ENCODE peak calls at places on chromosomes 11 and 22, in five cellular contexts. Y, J, Q, W and O are unnamed samples.

GRCh38 chr22:40721266-40721665 is 42.0 kb downstream of the MCHR1 start:
- DNase-seq in Q (no peak), J (no peak), Y (peak), W (no peak), O (peak)

GRCh38 chr22:47564158-47564450 is 801.7 kb downstream of the TBC1D22A start:
- DNase-seq in W (no peak), J (no peak), Q (no peak), Y (no peak), O (no peak)

GRCh38 chr11:3840870-3841425 is at the start of gene RHOG:
- DNase-seq in Y (peak), W (peak), J (peak), Q (peak), O (peak)

GRCh38 chr22:20131856-20132685 is 467 bp downstream of the ZDHHC8 start:
- DNase-seq in Q (peak), Y (peak), J (peak), W (peak), O (no peak)

GRCh38 chr11:46916669-46917108 is 1.7 kb downstream of the LRP4 start:
- DNase-seq in W (peak), Y (peak), Q (peak), J (peak), O (peak)

GRCh38 chr22:26679003-26679629 is 21.7 kb downstream of the MIAT start:
- DNase-seq in W (peak), Q (peak), J (peak), Y (peak), O (peak)

GRCh38 chr22:49482811-49483210 is 344.9 kb downstream of the BRD1 start:
- DNase-seq in W (no peak), J (no peak), Q (no peak), Y (no peak), O (no peak)

GRCh38 chr11:119726585-119727522 is 2.1 kb downstream of the NECTIN1 start:
- DNase-seq in W (no peak), Y (peak), J (no peak), Q (no peak), O (no peak)

GRCh38 chr11:70608568-70609314 is 210.4 kb downstream of the CTTN start:
- DNase-seq in Q (no peak), Y (no peak), J (no peak), W (no peak), O (peak)

GRCh38 chr11:120798854-120799253 is 225.0 kb upstream of the TBCEL start:
- DNase-seq in W (no peak), Q (no peak), J (no peak), Y (no peak), O (peak)

GRCh38 chr22:20036535-20037392 is 15.9 kb downstream of the TANGO2 start:
- DNase-seq in W (no peak), Y (no peak), J (no peak), Q (no peak), O (no peak)

GRCh38 chr11:47688101-47688500 is 27.1 kb downstream of the AGBL2 start:
- DNase-seq in J (no peak), W (no peak), Q (no peak), Y (no peak), O (no peak)

GRCh38 chr11:92322225-92322624 is 97.6 kb downstream of the FAT3 start:
- DNase-seq in Y (no peak), J (no peak), Q (no peak), W (no peak), O (peak)

GRCh38 chr11:9831122-9831521 is 167.2 kb downstream of the SWAP70 start:
- DNase-seq in J (no peak), Q (no peak), W (no peak), Y (no peak), O (no peak)

GRCh38 chr11:95088946-95089619 is 563 bp upstream of the ENDOD1 start:
- DNase-seq in Y (peak), J (peak), Q (no peak), W (no peak), O (no peak)

GRCh38 chr11:31325162-31325561 is 44.4 kb downstream of the DCDC1 start:
- DNase-seq in Y (no peak), J (no peak), Q (no peak), W (no peak), O (peak)

GRCh38 chr11:126791446-126791845 is 209.1 kb downstream of the KIRREL3 start:
- DNase-seq in Y (no peak), Q (no peak), W (no peak), J (no peak), O (no peak)

GRCh38 chr22:26610983-26611382 is 6.8 kb downstream of the CRYBB1 start:
- DNase-seq in J (no peak), Y (no peak), Q (no peak), W (no peak), O (peak)

GRCh38 chr11:1300121-1300520 is 9.3 kb downstream of the TOLLIP start:
- DNase-seq in Y (no peak), Q (no peak), J (no peak), W (no peak), O (no peak)

GRCh38 chr22:39264344-39265116 is 19.7 kb upstream of the PDGFB start:
- DNase-seq in Q (peak), Y (peak), J (no peak), W (peak), O (no peak)

GRCh38 chr11:72483412-72484186 is 49.3 kb upstream of the CLPB start:
- DNase-seq in Y (no peak), Q (peak), J (no peak), W (no peak), O (peak)

GRCh38 chr11:69499946-69500284 is 18.5 kb downstream of the LINC01488 start:
- DNase-seq in Q (no peak), J (no peak), W (no peak), Y (no peak), O (no peak)

GRCh38 chr22:37454857-37455686 is 27.8 kb upstream of the ELFN2 start:
- DNase-seq in J (peak), Q (no peak), Y (peak), W (no peak), O (peak)

GRCh38 chr11:117882539-117882938 is 6.1 kb upstream of the FXYD6 start:
- DNase-seq in J (no peak), W (no peak), Y (peak), Q (no peak), O (no peak)

GRCh38 chr11:60944504-60945294 is 7.3 kb downstream of the SLC15A3 start:
- DNase-seq in J (no peak), Q (no peak), W (no peak), Y (no peak), O (no peak)

GRCh38 chr11:56932572-56933235 is 56.0 kb upstream of the OR5AK2 start:
- DNase-seq in Y (no peak), J (no peak), Q (no peak), W (no peak), O (peak)

GRCh38 chr11:124746621-124747243 is 5.3 kb downstream of the VSIG2 start:
- DNase-seq in J (peak), Q (peak), W (peak), Y (peak), O (peak)

GRCh38 chr11:60765355-60765754 is 8.7 kb downstream of the MS4A15 start:
- DNase-seq in Q (no peak), Y (no peak), J (no peak), W (no peak), O (no peak)

GRCh38 chr11:128904872-128905344 is 13.8 kb downstream of the KCNJ5 start:
- DNase-seq in Y (peak), Q (no peak), J (no peak), W (peak), O (peak)

GRCh38 chr22:36395922-36396321 is 8.2 kb upstream of the MYH9 start:
- DNase-seq in W (no peak), Q (no peak), Y (no peak), J (no peak), O (no peak)

GRCh38 chr11:2453436-2453835 is 8.6 kb downstream of the KCNQ1 start:
- DNase-seq in J (no peak), W (no peak), Y (no peak), Q (no peak), O (no peak)

GRCh38 chr22:42080287-42080686 is 787 bp downstream of the SMDT1 start:
- DNase-seq in W (no peak), J (peak), Y (peak), Q (no peak), O (peak)

DNA sequence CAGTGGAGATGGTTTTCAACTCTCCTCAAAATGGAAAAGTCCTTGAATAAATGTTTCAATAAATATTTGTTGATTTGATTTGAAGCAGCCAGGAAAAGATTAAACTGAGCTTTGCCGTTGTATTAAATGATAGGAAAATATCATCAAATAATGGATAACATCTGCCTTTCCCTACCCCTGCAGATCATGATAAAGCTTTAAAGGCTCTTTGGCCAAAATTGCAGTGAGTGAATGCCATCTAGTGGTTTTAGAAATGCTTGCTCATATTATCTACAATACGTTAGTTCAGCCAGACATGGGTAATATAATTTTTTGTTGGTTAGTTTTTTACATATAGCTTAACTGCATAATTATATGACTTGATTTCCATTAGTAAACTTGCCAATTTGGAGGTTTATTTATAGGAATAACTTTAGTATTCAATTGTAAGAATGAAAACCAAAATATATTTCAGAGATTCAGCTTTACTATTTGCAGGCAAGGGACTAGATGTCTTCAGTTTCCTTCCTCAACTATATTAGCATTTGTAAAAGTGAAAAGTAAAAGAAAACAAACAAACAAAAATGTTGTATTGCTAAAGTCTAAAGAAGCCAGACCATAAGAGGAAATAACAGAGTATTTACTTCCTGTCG is 159.2 kb downstream of the MSANTD4 start:
- DNase-seq in W (no peak), Q (no peak), Y (no peak), J (no peak), O (peak)
- TF ChIP-seq CTCF in W (peak), Q (peak), Y (peak), J (no peak), O (peak)

DNA sequence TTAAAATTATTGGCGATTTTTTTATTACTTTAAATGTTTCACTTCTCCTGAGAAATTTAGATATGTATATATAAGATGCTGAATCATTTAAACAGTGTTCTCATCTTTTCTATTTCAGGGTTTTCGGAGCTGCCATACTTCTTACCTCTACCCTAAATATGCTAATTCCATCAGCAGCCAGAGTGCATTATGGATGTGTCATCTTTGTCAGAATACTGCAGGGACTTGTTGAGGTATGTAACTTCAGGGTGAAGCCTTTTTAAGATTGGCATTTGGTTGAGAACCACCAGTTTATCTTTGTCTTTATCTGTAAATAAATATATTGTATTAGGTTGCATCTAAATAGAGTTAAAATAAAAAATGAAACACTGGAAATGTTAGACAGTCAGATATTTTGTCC is 21.1 kb downstream of the SLC17A6 start:
- DNase-seq in Y (no peak), J (no peak), W (no peak), Q (no peak), O (no peak)
- H3K4me3 ChIP-seq in Y (no peak), J (no peak), W (no peak), Q (no peak), O (no peak)

DNA sequence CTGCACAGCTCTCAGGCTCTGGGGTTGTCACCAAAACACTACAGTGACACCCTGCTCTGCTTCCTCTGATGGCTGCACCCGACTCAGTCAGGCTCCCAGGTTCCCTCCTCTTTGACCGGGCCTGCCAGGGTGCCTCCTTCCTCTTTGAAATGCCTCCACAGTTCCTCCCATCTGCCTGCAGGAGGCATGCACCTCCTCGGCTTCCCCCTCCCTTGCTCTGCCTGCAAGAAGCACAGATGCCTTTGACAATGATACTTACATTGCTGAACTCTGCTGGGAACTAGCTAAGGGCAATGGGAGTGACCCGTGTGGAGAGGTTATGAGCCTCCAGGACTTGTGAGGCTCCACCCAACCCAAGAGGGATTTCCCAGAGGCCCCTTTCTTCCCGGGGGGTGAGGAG is 674.1 kb downstream of the OPCML start:
- DNase-seq in W (no peak), Y (peak), J (no peak), Q (no peak), O (peak)
- TF ChIP-seq CTCF in W (no peak), Y (no peak), J (no peak), Q (no peak), O (peak)

GRCh38 chr11:79796704-79797103 is 355.9 kb upstream of the TENM4 start:
- DNase-seq in Q (no peak), W (no peak), Y (no peak), J (no peak), O (no peak)
- H3K4me3 ChIP-seq in Q (no peak), W (no peak), Y (no peak), J (no peak), O (no peak)

GRCh38 chr11:80726236-80726635 is 1285.4 kb upstream of the TENM4 start:
- DNase-seq in Y (no peak), J (no peak), W (no peak), Q (no peak), O (no peak)

GRCh38 chr11:80720295-80720694 is 1279.5 kb upstream of the TENM4 start:
- DNase-seq in Y (no peak), Q (no peak), W (no peak), J (no peak), O (no peak)

GRCh38 chr11:80724366-80724765 is 1283.5 kb upstream of the TENM4 start:
- DNase-seq in J (no peak), W (no peak), Q (no peak), Y (no peak), O (no peak)

GRCh38 chr11:80719292-80719646 is 1278.4 kb upstream of the TENM4 start:
- DNase-seq in Q (no peak), J (no peak), W (no peak), Y (no peak), O (no peak)

GRCh38 chr11:80722616-80723015 is 1281.8 kb upstream of the TENM4 start:
- DNase-seq in W (no peak), J (no peak), Y (no peak), Q (no peak), O (no peak)
- TF ChIP-seq CTCF in W (no peak), J (no peak), Y (no peak), Q (no peak), O (no peak)

DNA sequence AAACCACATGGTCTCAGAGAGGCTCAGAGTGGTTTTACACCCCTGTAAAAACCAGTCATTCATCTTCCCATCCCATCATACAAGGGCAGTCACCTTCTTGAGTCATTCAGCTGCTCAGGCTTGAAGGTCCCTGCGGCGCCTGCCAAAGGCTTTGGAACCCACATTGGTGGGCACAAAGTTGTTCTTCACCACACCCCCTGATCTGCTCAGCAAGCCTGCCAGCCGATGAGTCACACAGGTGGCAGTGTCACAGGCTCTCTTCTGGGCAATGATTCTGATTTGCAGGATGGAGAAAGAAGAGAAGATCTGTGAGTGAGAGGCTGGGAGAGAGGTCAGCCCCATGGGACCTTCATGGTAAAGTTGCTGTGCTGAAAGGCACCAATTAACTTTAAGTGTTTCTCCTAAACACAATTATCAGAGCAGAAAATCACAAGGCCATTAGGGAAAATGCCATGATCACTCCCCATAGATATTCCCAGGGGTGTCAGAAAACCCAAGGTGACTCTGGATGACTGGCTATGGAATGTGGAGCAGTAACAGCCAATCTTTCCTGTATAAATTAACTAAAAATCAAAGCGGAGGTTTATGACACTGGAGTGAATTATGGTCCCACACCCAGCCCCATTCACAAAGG is 4.5 kb downstream of the CALCA start:
- DNase-seq in W (no peak), Q (no peak), J (no peak), Y (no peak), O (no peak)
- H3K4me3 ChIP-seq in W (no peak), Q (no peak), J (no peak), Y (no peak), O (no peak)

GRCh38 chr11:19519344-19519743 is 193.3 kb upstream of the NAV2 start:
- DNase-seq in Y (no peak), J (no peak), W (no peak), Q (no peak), O (no peak)
- TF ChIP-seq CTCF in Y (no peak), J (no peak), W (no peak), Q (no peak), O (no peak)

DNA sequence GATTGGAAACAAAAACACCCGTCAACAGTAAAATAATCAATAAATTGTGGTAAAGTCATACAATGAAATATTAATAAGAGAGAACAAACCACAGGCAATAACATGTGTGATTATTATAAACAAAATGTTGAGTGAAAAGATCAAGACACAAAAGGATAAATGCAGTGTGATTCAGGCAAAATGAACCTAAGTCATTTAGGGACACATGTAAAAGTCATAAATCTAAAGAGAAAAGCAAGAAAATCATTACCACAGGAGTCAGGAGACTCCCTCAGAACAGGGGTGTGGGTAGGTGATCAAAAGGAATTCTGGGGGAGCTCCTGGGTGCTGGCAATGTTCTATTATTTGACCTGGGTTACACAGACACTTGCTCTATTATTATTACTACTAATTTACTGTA is 47.9 kb upstream of the PPP2R1B start:
- DNase-seq in W (no peak), Y (no peak), J (no peak), Q (no peak), O (no peak)
- H3K4me3 ChIP-seq in W (no peak), Y (no peak), J (no peak), Q (no peak), O (no peak)

DNA sequence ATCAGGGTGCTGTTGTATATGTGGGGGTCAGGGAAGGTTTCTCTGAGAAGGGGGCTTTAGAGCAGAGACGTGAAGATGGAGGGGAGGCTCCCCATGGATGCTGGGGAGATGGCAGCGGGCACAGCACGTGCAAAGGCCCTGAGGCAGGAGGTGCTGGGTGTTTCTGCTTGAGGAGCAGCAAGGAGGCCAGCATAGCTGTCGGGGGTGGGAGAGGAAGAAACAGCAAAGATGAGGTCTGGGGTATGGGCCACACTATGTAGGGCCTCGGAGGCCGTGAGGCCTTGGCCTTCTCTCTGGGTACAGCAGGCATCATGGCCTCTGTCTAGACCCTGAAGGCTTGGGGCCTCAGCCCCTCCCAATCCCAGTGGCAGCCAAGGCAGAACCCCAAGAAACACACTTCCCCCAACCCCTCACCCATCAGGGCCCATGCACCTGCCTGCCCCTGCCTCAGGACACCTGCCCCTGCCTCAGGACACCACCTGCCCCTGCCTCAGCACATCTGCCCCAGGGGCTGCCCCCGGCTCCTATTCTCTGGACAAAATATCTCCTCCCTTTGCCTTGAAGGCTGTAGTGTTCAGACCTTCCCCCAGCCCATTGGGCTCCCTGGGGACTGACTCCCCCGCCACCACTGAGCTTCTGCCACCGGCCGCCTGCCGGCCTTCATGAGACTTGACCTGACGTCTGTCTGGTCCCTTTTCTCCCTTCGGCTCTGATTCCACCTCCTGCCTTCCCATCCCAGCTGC is 6.2 kb downstream of the ALDH3B1 start:
- DNase-seq in J (no peak), W (no peak), Q (no peak), Y (no peak), O (no peak)
- TF ChIP-seq CTCF in J (no peak), W (no peak), Q (no peak), Y (no peak), O (no peak)